ENCODE peak calls at places on chromosome 16, in four cellular contexts. O, C, K and N are unnamed samples. For H3K4me1, the result is how much of the 10 kb centered on the place peaks cover.

GRCh38 chr16:58507195-58507962 is 7.4 kb downstream of the NDRG4 start:
- DNase-seq in C (no peak), O (no peak), K (no peak), N (peak)

GRCh38 chr16:72997141-72997542 is 50.8 kb downstream of the ZFHX3 start:
- DNase-seq in K (no peak), O (peak), C (peak), N (no peak)

GRCh38 chr16:58021661-58022551 is 3.6 kb upstream of the MMP15 start:
- DNase-seq in C (peak), K (no peak), O (peak), N (peak)

GRCh38 chr16:75267631-75268264 is 16.3 kb upstream of the BCAR1 start:
- DNase-seq in O (peak), C (peak), K (peak), N (peak)

GRCh38 chr16:9176547-9177418 is 85.3 kb downstream of the HAPSTR1 start:
- DNase-seq in O (no peak), C (no peak), K (peak), N (no peak)

GRCh38 chr16:57000271-57001025 is 11.1 kb downstream of the NLRC5 start:
- DNase-seq in K (no peak), O (peak), C (peak), N (peak)

GRCh38 chr16:58448890-58449289 is 51.1 kb upstream of the NDRG4 start:
- DNase-seq in C (no peak), K (peak), O (no peak), N (no peak)

GRCh38 chr16:2520784-2521577 is 810 bp downstream of the AMDHD2 start:
- DNase-seq in C (peak), K (peak), O (no peak), N (peak)

GRCh38 chr16:70635356-70636016 is 10.9 kb upstream of the IL34 start:
- DNase-seq in C (peak), K (no peak), O (peak), N (peak)

GRCh38 chr16:31476305-31477219 is 4.6 kb downstream of the TGFB1I1 start:
- DNase-seq in C (peak), O (no peak), K (peak), N (peak)

GRCh38 chr16:89707695-89708094 is 6.2 kb upstream of the SPATA2L start:
- DNase-seq in K (no peak), C (no peak), O (no peak), N (peak)

GRCh38 chr16:50763211-50763610 is 21.3 kb downstream of the CYLD start:
- DNase-seq in C (peak), K (no peak), O (peak), N (no peak)

GRCh38 chr16:50354629-50355456 is 13.9 kb downstream of the BRD7 start:
- DNase-seq in O (no peak), C (peak), K (no peak), N (no peak)

GRCh38 chr16:50396770-50397525 is 28.2 kb upstream of the BRD7 start:
- DNase-seq in O (peak), K (no peak), C (no peak), N (no peak)

GRCh38 chr16:55283776-55284717 is 40.0 kb upstream of the IRX6 start:
- DNase-seq in C (no peak), K (no peak), O (no peak), N (no peak)

GRCh38 chr16:22374311-22375116 is at the start of gene CDR2:
- DNase-seq in C (peak), K (peak), O (peak), N (peak)

GRCh38 chr16:50622029-50622428 is 59.1 kb downstream of the SNX20 start:
- DNase-seq in C (no peak), O (no peak), K (no peak), N (no peak)

GRCh38 chr16:30011505-30012480 is 966 bp upstream of the DOC2A start:
- DNase-seq in C (no peak), K (no peak), O (no peak), N (peak)

GRCh38 chr16:1397779-1398178 is 16.7 kb downstream of the UNKL start:
- DNase-seq in K (no peak), O (no peak), C (no peak), N (no peak)

GRCh38 chr16:4115941-4116327 is 308 bp downstream of the ADCY9 start:
- DNase-seq in O (no peak), K (no peak), C (no peak), N (no peak)

GRCh38 chr16:66979011-66979717 is 9.2 kb upstream of the CES4A start:
- DNase-seq in O (no peak), C (no peak), K (no peak), N (peak)

GRCh38 chr16:74984194-74984669 is 691 bp downstream of the WDR59 start:
- DNase-seq in O (peak), C (peak), K (peak), N (no peak)

GRCh38 chr16:4755687-4756086 is 11.3 kb downstream of the ZNF500 start:
- DNase-seq in O (no peak), K (no peak), C (no peak), N (no peak)

GRCh38 chr16:85323961-85324253 is 211.6 kb upstream of the CIBAR2 start:
- DNase-seq in K (no peak), O (no peak), C (no peak), N (no peak)

GRCh38 chr16:85320677-85321385 is 208.6 kb upstream of the CIBAR2 start:
- DNase-seq in K (no peak), O (no peak), C (no peak), N (no peak)

GRCh38 chr16:85324506-85324905 is 212.2 kb upstream of the CIBAR2 start:
- DNase-seq in K (no peak), O (no peak), C (peak), N (no peak)

GRCh38 chr16:85321856-85322271 is 209.6 kb upstream of the CIBAR2 start:
- DNase-seq in K (no peak), O (peak), C (peak), N (peak)

DNA sequence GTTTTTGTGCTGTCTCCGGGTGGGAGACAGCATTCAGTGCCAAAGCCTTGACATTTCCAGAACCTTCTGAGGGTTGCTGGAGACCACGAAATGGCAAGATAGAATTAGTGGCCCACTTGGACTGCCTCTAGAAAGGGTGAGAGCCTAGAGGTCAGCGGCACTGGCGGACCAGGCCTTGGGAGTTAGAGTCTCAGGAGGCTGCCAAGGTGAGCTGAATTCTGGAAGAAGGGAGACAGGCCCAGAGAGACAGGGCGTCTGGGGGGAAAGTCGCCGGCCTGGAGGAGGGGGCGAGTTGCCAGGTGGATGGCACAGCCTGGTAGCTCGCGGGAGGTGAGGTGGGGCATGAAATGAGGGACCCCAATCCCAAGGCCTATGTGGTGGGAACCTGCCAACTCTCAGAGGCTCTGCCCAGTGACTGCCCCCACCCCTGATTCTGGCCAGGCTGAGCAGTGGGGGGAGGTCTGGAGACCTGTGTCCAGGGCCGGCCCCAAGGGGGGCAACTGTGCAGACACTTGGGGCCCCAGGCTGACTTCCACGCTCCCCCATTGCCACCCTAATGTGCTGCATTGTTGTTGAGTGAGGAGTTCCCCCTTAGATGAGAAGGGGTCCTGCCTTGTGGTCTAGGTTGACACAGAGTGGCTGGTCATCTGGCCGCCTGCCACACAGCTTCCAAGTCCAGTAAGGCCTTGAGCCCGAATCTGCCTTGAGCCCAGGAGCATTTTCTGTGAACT is 211.1 kb upstream of the CIBAR2 start:
- DNase-seq in C (no peak), K (no peak), O (no peak), N (peak)
- H3K4me1 ChIP-seq in C (under half), K (under half), O (under half), N (under half)

GRCh38 chr16:85898521-85899442 is at the start of gene IRF8:
- DNase-seq in C (peak), O (no peak), K (no peak), N (peak)
- H2AFZ ChIP-seq in C (peak), O (peak), K (no peak), N (peak)

GRCh38 chr16:12470311-12471229 is 333.1 kb downstream of the CPPED1 start:
- DNase-seq in C (no peak), O (peak), K (no peak), N (no peak)
- H3K27ac ChIP-seq in C (no peak), O (no peak), K (no peak), N (no peak)

GRCh38 chr16:14015461-14015860 is 55.7 kb upstream of the MRTFB start:
- DNase-seq in K (no peak), O (no peak), C (no peak), N (no peak)
- H3K4me1 ChIP-seq in K (half or more), O (under half), C (under half), N (under half)